ENCODE peak calls at places on chromosome 10, in four cellular contexts. F is mucosa of descending colon, X is A549, Y is BE2C. S is an unnamed sample.

GRCh38 chr10:14860782-14861181 is 17.9 kb upstream of the SUV39H2 start:
- DNase-seq in F (peak; percentile 86), X (no peak), Y (no peak), S (peak; percentile 69)

GRCh38 chr10:66555061-66555460 is 370.8 kb upstream of the LRRTM3 start:
- DNase-seq in F (no peak), X (no peak), Y (no peak), S (no peak)

GRCh38 chr10:20998036-20998435 is 100.9 kb upstream of the NEBL start:
- DNase-seq in F (no peak), X (no peak), Y (no peak), S (no peak)

GRCh38 chr10:98400482-98400881 is 14.5 kb downstream of the PYROXD2 start:
- DNase-seq in F (no peak), X (no peak), Y (no peak), S (no peak)

GRCh38 chr10:70492786-70493659 is 14.5 kb downstream of the PALD1 start:
- DNase-seq in F (no peak), X (no peak), Y (no peak), S (no peak)

GRCh38 chr10:24824124-24824523 is 100.4 kb upstream of the ARHGAP21 start:
- DNase-seq in F (no peak), X (peak; percentile 23), Y (no peak), S (no peak)

GRCh38 chr10:784759-785538 is 95.5 kb upstream of the DIP2C start:
- DNase-seq in F (no peak), X (peak; percentile 36), Y (peak; percentile 76), S (peak; percentile 70)

GRCh38 chr10:77230194-77230593 is 407.4 kb downstream of the KCNMA1 start:
- DNase-seq in F (no peak), X (peak; percentile 18), Y (no peak), S (no peak)

GRCh38 chr10:18238875-18239485 is 98.8 kb downstream of the CACNB2 start:
- DNase-seq in F (peak; percentile 30), X (peak; percentile 51), Y (no peak), S (no peak)

GRCh38 chr10:49177391-49178355 is 10.5 kb downstream of the TMEM273 start:
- DNase-seq in F (peak; percentile 38), X (peak; percentile 21), Y (no peak), S (no peak)

GRCh38 chr10:34396669-34397068 is 418.4 kb downstream of the PARD3 start:
- DNase-seq in F (no peak), X (no peak), Y (no peak), S (no peak)

GRCh38 chr10:60819271-60819670 is 41.0 kb downstream of the CDK1 start:
- DNase-seq in F (no peak), X (no peak), Y (no peak), S (no peak)

GRCh38 chr10:22002531-22003110 is 909 bp downstream of the DNAJC1 start:
- DNase-seq in F (peak; percentile 24), X (peak; percentile 13), Y (no peak), S (peak; percentile 22)

GRCh38 chr10:132535065-132535651 is 2.4 kb upstream of the INPP5A start:
- DNase-seq in F (no peak), X (no peak), Y (no peak), S (peak; percentile 10)

GRCh38 chr10:112184379-112184778 is 814 bp upstream of the GPAM start:
- DNase-seq in F (no peak), X (no peak), Y (no peak), S (no peak)

GRCh38 chr10:125468273-125468672 is 214.7 kb downstream of the TEX36 start:
- DNase-seq in F (no peak), X (no peak), Y (no peak), S (no peak)

GRCh38 chr10:43573250-43574034 is 974 bp downstream of the ZNF239 start:
- DNase-seq in F (no peak), X (no peak), Y (no peak), S (no peak)

GRCh38 chr10:70596110-70596798 is 6.3 kb downstream of the PRF1 start:
- DNase-seq in F (no peak), X (no peak), Y (no peak), S (no peak)

GRCh38 chr10:43594944-43595589 is 11.2 kb upstream of the ZNF485 start:
- DNase-seq in F (peak; percentile 30), X (no peak), Y (no peak), S (peak; percentile 22)

GRCh38 chr10:118792501-118792900 is 37.7 kb upstream of the CACUL1 start:
- DNase-seq in F (peak; percentile 19), X (no peak), Y (no peak), S (no peak)

GRCh38 chr10:14453593-14453992 is 122.9 kb upstream of the FRMD4A start:
- DNase-seq in F (no peak), X (no peak), Y (no peak), S (no peak)

DNA sequence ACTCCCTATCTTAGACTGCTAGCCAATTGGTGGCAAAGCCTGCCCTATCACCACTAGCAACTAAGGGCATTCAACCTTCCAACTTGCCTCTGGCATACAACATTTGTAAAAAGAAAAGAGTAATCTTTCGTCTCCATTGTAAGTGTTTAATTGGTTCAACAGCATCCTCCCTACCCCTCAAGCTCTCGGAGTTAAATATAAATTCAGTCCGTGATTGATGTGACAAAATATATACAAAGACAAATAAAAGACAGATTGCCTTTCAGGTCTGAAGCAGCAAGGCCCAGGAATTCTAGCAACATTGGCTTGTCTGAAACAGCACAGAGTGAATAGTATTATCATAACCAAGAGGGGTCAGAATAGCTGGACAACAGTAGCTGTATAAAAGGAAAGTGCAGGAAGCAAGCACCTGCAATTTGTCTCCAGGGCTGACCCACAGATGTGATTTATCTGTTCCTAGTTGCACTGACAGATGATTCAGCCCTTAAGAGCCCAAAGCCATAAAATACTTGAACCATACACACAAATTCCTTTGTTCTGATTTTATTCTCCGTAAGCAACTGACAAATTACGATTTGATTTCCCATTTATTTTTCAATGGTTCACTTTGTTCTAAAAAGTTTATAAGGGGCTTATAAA is 47.7 kb upstream of the ANKRD1 start:
- DNase-seq in F (no peak), X (peak; percentile 31), Y (no peak), S (no peak)
- H3K4me1 ChIP-seq in F (no peaks in the 10 kb centered on the region), X (peaks cover 21% of the 10 kb centered on the region), Y (peaks cover 32% of the 10 kb centered on the region), S (no peaks in the 10 kb centered on the region)

DNA sequence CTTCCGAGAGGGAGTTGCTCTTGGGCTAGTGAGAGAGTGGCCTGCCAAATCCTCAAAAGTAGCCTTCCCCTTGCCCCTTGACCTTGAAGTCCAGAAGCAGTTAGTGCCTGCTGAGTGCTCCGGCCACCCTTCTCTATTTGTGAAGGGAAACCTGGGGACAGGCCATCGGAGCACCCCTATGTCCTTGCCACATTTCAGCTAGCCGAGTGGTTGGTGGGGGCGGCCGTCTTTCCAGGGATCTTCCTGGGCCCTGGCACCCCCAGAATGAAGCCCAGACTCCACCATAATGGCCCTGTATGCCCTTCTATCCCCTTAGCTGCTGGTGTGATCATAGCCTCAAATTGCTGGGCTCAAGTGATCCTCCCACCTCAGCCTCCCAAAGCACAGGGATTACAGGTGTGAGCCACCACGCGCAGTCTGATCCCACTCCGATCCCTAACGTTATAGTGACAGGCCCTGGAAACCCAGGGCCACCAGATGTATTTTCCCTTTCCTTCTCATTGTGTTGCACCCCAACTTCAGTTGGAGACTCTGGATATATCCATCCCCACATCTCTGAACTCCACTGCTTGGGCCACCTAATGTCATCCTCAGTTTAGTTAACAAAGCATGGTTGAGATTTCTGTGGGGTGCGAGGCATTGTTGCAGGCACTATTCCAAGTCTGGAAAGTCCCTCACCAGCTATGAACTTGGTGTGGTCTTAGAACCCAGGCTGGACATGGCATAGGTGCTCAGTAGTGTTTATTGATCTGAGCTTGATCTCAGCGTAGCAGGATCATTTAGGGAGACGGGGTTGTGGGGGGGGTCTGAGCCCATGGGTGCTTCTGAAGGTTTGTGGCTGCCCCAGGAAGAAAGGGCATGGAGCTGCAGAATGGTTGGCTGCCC is 1.6 kb downstream of the TSPAN14 start:
- DNase-seq in F (no peak), X (no peak), Y (no peak), S (no peak)
- H3K4me1 ChIP-seq in F (peaks cover 50% of the 10 kb centered on the region), X (peaks cover 63% of the 10 kb centered on the region), Y (peaks cover 9% of the 10 kb centered on the region), S (peaks cover 64% of the 10 kb centered on the region)

GRCh38 chr10:26800468-26800867 is 60.3 kb downstream of the ABI1 start:
- DNase-seq in F (no peak), X (no peak), Y (no peak), S (no peak)

GRCh38 chr10:26801831-26802230 is 58.9 kb downstream of the ABI1 start:
- DNase-seq in F (no peak), X (no peak), Y (no peak), S (no peak)

GRCh38 chr10:26799342-26799741 is 61.4 kb downstream of the ABI1 start:
- DNase-seq in F (no peak), X (no peak), Y (no peak), S (peak; percentile 5)

GRCh38 chr10:26802527-26802926 is 58.2 kb downstream of the ABI1 start:
- DNase-seq in F (no peak), X (no peak), Y (no peak), S (no peak)

DNA sequence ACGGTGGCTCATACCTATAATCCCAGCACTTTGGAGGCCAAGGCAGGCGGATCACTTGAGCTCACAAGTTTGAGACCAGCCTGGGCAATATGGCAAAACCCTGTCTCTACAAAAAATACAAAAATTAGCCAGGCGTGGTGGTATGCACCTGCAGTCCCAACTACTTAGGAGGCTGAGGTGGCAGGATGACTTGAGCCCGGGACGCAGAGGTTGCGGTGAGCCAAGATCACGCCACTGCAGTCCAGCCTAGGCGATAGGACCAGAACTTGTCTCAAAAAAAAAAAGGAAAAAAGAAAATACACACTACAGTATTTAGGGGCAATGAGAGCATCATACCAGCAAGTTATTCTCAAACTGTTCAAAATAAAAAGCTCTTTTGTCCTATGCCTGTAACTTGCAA is 59.5 kb downstream of the ABI1 start:
- DNase-seq in F (no peak), X (no peak), Y (no peak), S (no peak)
- H3K4me1 ChIP-seq in F (peaks cover 29% of the 10 kb centered on the region), X (peaks cover 9% of the 10 kb centered on the region), Y (no peaks in the 10 kb centered on the region), S (peaks cover 31% of the 10 kb centered on the region)

DNA sequence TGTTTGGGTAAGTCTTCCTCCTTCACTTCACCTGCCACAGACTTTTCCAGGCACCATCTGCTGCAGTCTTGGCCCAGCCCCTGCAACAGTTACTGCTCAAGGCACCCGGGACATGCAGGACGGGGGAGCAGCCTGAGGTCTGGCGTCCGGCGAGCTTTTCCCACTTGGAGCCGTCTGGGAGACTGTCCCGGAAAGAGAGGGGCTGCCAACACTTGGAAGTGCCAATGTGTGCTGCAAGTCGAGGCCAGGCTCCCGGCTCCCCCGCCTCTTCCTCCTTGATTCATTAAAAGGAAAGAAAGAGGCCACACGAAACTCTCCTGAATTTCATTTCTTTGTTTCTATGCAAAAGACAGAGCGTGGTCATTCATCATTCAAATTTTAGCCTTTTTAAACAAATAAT is 13.8 kb downstream of the HTRA1 start:
- DNase-seq in F (no peak), X (no peak), Y (no peak), S (peak; percentile 35)
- H3K4me1 ChIP-seq in F (no peaks in the 10 kb centered on the region), X (peaks cover 4% of the 10 kb centered on the region), Y (no peaks in the 10 kb centered on the region), S (no peaks in the 10 kb centered on the region)

S was measured in body of pancreas.